ENCODE peak calls at places on chromosomes 13 and 19, in nine cellular contexts. L is lung, D is left ventricle myocardium inferior, J is cardiac muscle cell, G is heart left ventricle, I is body of pancreas, X is gastrocnemius medialis, Z is Caco-2, P is A549. V is an unnamed sample. For H3K4me1, the result is how much of the 10 kb centered on the place peaks cover.

GRCh38 chr19:43784251-43784980 is 3.6 kb upstream of the KCNN4 start:
- DNase-seq in L (no peak), D (no peak), J (no peak), G (peak), I (peak), X (no peak), Z (peak), P (peak), V (peak)

GRCh38 chr13:100520936-100521765 is 67.4 kb downstream of the GGACT start:
- DNase-seq in L (no peak), D (no peak), J (no peak), G (no peak), I (no peak), X (no peak), Z (no peak), P (no peak), V (no peak)

GRCh38 chr13:52738719-52739467 is 727 bp downstream of the CNMD start:
- DNase-seq in L (no peak), D (no peak), J (peak), G (no peak), I (peak), X (no peak), Z (no peak), P (no peak), V (no peak)

GRCh38 chr19:8363803-8364771 is at the start of gene ANGPTL4:
- DNase-seq in L (peak), D (peak), J (peak), G (peak), I (peak), X (peak), Z (peak), P (peak), V (peak)

GRCh38 chr13:44337581-44337980 is 36.0 kb upstream of the SERP2 start:
- DNase-seq in L (no peak), D (no peak), J (no peak), G (no peak), I (no peak), X (no peak), Z (no peak), P (no peak), V (no peak)

GRCh38 chr19:54415208-54415900 is at the start of gene TTYH1:
- DNase-seq in L (no peak), D (no peak), J (no peak), G (no peak), I (no peak), X (no peak), Z (no peak), P (no peak), V (no peak)

GRCh38 chr19:30105316-30105715 is 163.3 kb downstream of the URI1 start:
- DNase-seq in L (no peak), D (no peak), J (no peak), G (no peak), I (no peak), X (no peak), Z (no peak), P (no peak), V (no peak)

GRCh38 chr13:33483471-33483870 is 197.9 kb upstream of the STARD13 start:
- DNase-seq in L (no peak), D (no peak), J (no peak), G (no peak), I (no peak), X (no peak), Z (no peak), P (no peak), V (no peak)

GRCh38 chr19:16901491-16902175 is 12.8 kb downstream of the F2RL3 start:
- DNase-seq in L (no peak), D (no peak), J (no peak), G (no peak), I (no peak), X (no peak), Z (no peak), P (no peak), V (no peak)

GRCh38 chr13:20148501-20149183 is 12.2 kb downstream of the GJA3 start:
- DNase-seq in L (no peak), D (no peak), J (no peak), G (no peak), I (no peak), X (no peak), Z (no peak), P (no peak), V (no peak)

GRCh38 chr13:57784633-57785032 is 153.1 kb downstream of the PCDH17 start:
- DNase-seq in L (no peak), D (no peak), J (no peak), G (no peak), I (no peak), X (no peak), Z (no peak), P (no peak), V (no peak)

GRCh38 chr19:40803857-40804782 is 5.1 kb downstream of the EGLN2 start:
- DNase-seq in L (peak), D (peak), J (no peak), G (peak), I (peak), X (peak), Z (no peak), P (no peak), V (peak)

GRCh38 chr19:47275866-47276461 is 1.3 kb downstream of the INAFM1 start:
- DNase-seq in L (no peak), D (peak), J (no peak), G (peak), I (no peak), X (peak), Z (no peak), P (no peak), V (no peak)

GRCh38 chr19:1222394-1222793 is 15.4 kb downstream of the CBARP start:
- DNase-seq in L (no peak), D (no peak), J (no peak), G (no peak), I (no peak), X (no peak), Z (no peak), P (no peak), V (no peak)

GRCh38 chr19:6249296-6249695 is 30.5 kb downstream of the MLLT1 start:
- DNase-seq in L (no peak), D (no peak), J (no peak), G (no peak), I (no peak), X (no peak), Z (no peak), P (no peak), V (no peak)

GRCh38 chr13:58190578-58190977 is 559.0 kb downstream of the PCDH17 start:
- DNase-seq in L (no peak), D (no peak), J (peak), G (no peak), I (no peak), X (no peak), Z (no peak), P (no peak), V (no peak)

GRCh38 chr19:1134431-1134830 is 30.6 kb downstream of the GPX4 start:
- DNase-seq in L (no peak), D (no peak), J (no peak), G (no peak), I (no peak), X (no peak), Z (no peak), P (no peak), V (no peak)

GRCh38 chr19:5035105-5035761 is 66.3 kb downstream of the KDM4B start:
- DNase-seq in L (no peak), D (no peak), J (no peak), G (no peak), I (no peak), X (peak), Z (no peak), P (no peak), V (no peak)

GRCh38 chr13:28329395-28330158 is 165.4 kb downstream of the FLT1 start:
- DNase-seq in L (peak), D (no peak), J (no peak), G (peak), I (no peak), X (no peak), Z (no peak), P (no peak), V (no peak)

GRCh38 chr13:30355405-30355741 is 48.0 kb upstream of the KATNAL1 start:
- DNase-seq in L (no peak), D (no peak), J (peak), G (no peak), I (peak), X (no peak), Z (peak), P (no peak), V (no peak)

GRCh38 chr19:49786432-49786831 is 19.6 kb downstream of the AP2A1 start:
- DNase-seq in L (no peak), D (no peak), J (peak), G (no peak), I (no peak), X (no peak), Z (peak), P (peak), V (no peak)

GRCh38 chr19:49954933-49955332 is 6.0 kb downstream of the SIGLEC11 start:
- DNase-seq in L (no peak), D (no peak), J (no peak), G (no peak), I (peak), X (no peak), Z (no peak), P (no peak), V (no peak)

GRCh38 chr19:11261902-11262839 is at the start of gene DOCK6:
- DNase-seq in L (no peak), D (peak), J (peak), G (no peak), I (peak), X (no peak), Z (peak), P (no peak), V (no peak)

GRCh38 chr19:9986787-9987281 is 23.5 kb downstream of the COL5A3 start:
- DNase-seq in L (no peak), D (peak), J (no peak), G (peak), I (peak), X (peak), Z (no peak), P (no peak), V (no peak)

GRCh38 chr13:100269837-100270236 is 180.9 kb downstream of the PCCA start:
- DNase-seq in L (peak), D (peak), J (no peak), G (peak), I (peak), X (peak), Z (no peak), P (no peak), V (no peak)

GRCh38 chr19:29294343-29294811 is 81.4 kb upstream of the UQCRFS1 start:
- DNase-seq in L (no peak), D (no peak), J (no peak), G (no peak), I (no peak), X (no peak), Z (no peak), P (peak), V (no peak)

GRCh38 chr13:101523154-101523669 is 70.7 kb downstream of the ITGBL1 start:
- DNase-seq in L (no peak), D (no peak), J (no peak), G (no peak), I (no peak), X (peak), Z (no peak), P (no peak), V (no peak)

GRCh38 chr13:92196566-92197256 is 798.3 kb downstream of the GPC5 start:
- DNase-seq in L (no peak), D (no peak), J (no peak), G (no peak), I (no peak), X (no peak), Z (no peak), P (no peak), V (no peak)

GRCh38 chr19:43639507-43640423 is at the start of gene CADM4:
- DNase-seq in L (no peak), D (peak), J (peak), G (no peak), I (peak), X (no peak), Z (peak), P (no peak), V (peak)

GRCh38 chr13:68390987-68391386 is 1160.9 kb upstream of the PCDH9 start:
- DNase-seq in L (no peak), D (no peak), J (no peak), G (no peak), I (no peak), X (no peak), Z (no peak), P (no peak), V (no peak)

GRCh38 chr19:12987781-12988180 is 7.5 kb upstream of the NFIX start:
- DNase-seq in L (no peak), D (no peak), J (no peak), G (no peak), I (no peak), X (no peak), Z (no peak), P (no peak), V (no peak)

GRCh38 chr19:13262450-13262849 is 112.2 kb downstream of the IER2 start:
- DNase-seq in L (no peak), D (no peak), J (peak), G (no peak), I (no peak), X (no peak), Z (peak), P (peak), V (peak)

GRCh38 chr19:571127-571974 is 1.0 kb upstream of the BSG start:
- DNase-seq in L (peak), D (no peak), J (peak), G (no peak), I (peak), X (no peak), Z (peak), P (peak), V (no peak)

GRCh38 chr13:36725936-36726335 is 52.1 kb downstream of the SERTM1 start:
- DNase-seq in L (no peak), D (no peak), J (no peak), G (no peak), I (no peak), X (no peak), Z (no peak), P (no peak), V (no peak)

DNA sequence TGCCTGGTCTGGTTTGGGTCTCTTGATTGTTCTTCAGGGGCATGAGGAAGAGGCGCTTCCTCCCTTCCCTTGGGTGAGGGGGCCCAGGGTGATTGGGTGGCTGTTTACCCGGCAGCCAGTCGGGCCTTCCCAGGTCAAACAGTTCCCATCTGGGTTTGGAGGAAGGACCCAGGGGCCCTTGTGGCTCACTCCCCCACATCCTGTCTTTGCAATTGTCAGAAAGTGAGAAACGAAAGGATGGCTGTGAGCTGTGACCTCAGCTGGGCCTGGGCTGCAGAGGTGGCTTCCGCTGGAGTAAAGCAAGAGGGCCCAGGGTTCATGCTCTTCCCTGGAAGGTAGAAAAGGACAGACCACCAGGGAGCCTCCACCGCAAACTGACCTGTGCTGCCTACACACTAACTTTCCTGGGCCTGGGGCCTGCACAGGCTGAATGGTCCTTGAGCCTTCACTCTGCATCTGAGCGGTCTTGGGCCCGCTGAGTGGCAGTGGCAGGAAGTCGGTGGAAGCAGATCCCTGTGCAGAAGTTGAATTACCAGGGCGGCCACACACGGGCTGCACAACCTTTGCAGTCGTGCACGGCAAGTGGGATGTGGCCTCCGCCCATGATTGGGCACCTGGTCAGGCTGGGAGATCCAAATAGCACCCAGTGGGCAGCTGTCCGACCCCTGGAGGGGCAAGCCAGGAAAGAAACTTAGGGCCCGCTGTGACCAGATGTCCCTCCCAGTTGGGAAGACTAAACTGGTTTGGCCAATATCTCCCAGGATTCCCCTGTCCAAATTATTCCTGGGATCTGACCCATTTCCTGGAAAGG is 5.3 kb upstream of the CD79A start:
- DNase-seq in L (no peak), D (peak), J (no peak), G (no peak), I (no peak), X (no peak), Z (no peak), P (peak), V (peak)
- H3K4me1 ChIP-seq in L (under half), D (half or more), J (under half), G (under half), I (under half), X (under half), Z (under half), P (under half), V (half or more)

GRCh38 chr13:26220575-26220974 is 1.5 kb downstream of the RNF6 start:
- DNase-seq in L (no peak), D (no peak), J (no peak), G (no peak), I (no peak), X (peak), Z (no peak), P (no peak), V (no peak)
- H3K4me3 ChIP-seq in L (no peak), D (peak), J (peak), G (peak), I (no peak), X (peak), Z (peak), P (peak), V (peak)

GRCh38 chr13:98524793-98525192 is 52.1 kb downstream of the STK24 start:
- DNase-seq in L (no peak), D (no peak), J (no peak), G (no peak), I (no peak), X (no peak), Z (no peak), P (no peak), V (no peak)

GRCh38 chr13:98523455-98524102 is 53.3 kb downstream of the STK24 start:
- DNase-seq in L (no peak), D (no peak), J (no peak), G (no peak), I (no peak), X (no peak), Z (no peak), P (no peak), V (no peak)

GRCh38 chr13:98525852-98526512 is 50.9 kb downstream of the STK24 start:
- DNase-seq in L (no peak), D (no peak), J (no peak), G (no peak), I (no peak), X (no peak), Z (no peak), P (no peak), V (no peak)

GRCh38 chr13:98525452-98525851 is 51.5 kb downstream of the STK24 start:
- DNase-seq in L (no peak), D (no peak), J (no peak), G (no peak), I (no peak), X (no peak), Z (no peak), P (no peak), V (no peak)

GRCh38 chr13:98524391-98524790 is 52.5 kb downstream of the STK24 start:
- DNase-seq in L (no peak), D (no peak), J (no peak), G (no peak), I (no peak), X (no peak), Z (no peak), P (no peak), V (no peak)
- H3K4me1 ChIP-seq in L (under half), D (half or more), J (half or more), G (under half), I (half or more), X (half or more), Z (under half), P (under half), V (half or more)

GRCh38 chr19:56117889-56118288 is 3.2 kb downstream of the ZNF787 start:
- DNase-seq in L (no peak), D (no peak), J (no peak), G (no peak), I (no peak), X (no peak), Z (no peak), P (no peak), V (no peak)

GRCh38 chr19:56120002-56120370 is 1.1 kb downstream of the ZNF787 start:
- DNase-seq in L (no peak), D (no peak), J (no peak), G (no peak), I (no peak), X (no peak), Z (no peak), P (no peak), V (no peak)

GRCh38 chr19:56119585-56119978 is 1.5 kb downstream of the ZNF787 start:
- DNase-seq in L (no peak), D (no peak), J (no peak), G (no peak), I (no peak), X (peak), Z (no peak), P (peak), V (no peak)

GRCh38 chr19:56117376-56117884 is 3.7 kb downstream of the ZNF787 start:
- DNase-seq in L (no peak), D (no peak), J (no peak), G (no peak), I (peak), X (no peak), Z (no peak), P (no peak), V (no peak)

DNA sequence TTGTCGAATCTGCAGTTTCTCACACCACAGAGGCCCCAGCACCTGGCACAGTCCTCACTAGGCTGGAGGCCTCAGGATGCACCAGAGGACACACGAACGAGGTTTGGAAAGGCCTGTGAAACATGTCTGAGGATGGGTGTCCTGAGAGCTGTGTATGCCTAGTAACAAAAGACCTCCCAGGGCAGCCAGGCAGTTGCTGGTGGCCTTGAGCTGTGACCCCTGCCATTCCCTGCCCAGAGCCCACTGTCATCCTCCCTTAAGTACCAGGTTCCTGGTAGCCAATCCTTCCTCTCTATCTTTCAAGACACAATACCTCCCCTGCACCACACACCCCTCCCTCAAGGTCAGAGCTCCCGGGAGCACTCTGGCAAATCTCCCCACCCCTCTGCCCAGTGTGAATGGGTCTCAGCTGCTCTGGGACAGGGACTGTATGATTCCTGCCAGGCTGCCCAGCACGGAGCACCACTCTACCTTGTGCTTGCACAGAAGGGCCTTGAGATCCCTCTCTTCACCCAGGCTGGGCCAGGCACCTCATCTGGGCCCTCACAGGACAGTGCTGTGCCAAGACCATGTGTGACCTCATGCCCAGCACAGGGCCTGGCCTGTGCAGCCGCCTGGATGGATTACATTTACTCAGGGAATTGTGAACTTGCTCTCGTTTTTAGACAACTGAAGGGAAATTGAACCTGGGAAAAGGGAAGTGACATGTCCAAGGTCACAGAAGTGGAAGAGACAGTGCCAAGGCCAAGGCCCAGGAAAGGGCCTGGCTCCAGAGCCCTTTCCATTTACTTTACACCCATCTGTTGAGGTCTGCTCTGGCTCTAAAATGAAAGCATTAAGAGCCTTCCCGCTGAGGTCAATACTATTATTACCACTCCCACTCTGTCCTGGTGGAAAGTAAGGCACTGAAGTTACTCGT is 2.2 kb downstream of the ZNF787 start:
- DNase-seq in L (no peak), D (no peak), J (no peak), G (no peak), I (peak), X (no peak), Z (no peak), P (no peak), V (no peak)
- H3K4me3 ChIP-seq in L (no peak), D (peak), J (no peak), G (peak), I (no peak), X (peak), Z (peak), P (peak), V (no peak)

GRCh38 chr19:18438331-18439024 is 545 bp upstream of the ISYNA1 start:
- DNase-seq in L (no peak), D (peak), J (peak), G (peak), I (peak), X (no peak), Z (peak), P (no peak), V (no peak)

GRCh38 chr19:18435185-18435841 is 2.6 kb downstream of the ISYNA1 start:
- DNase-seq in L (no peak), D (no peak), J (no peak), G (no peak), I (no peak), X (no peak), Z (no peak), P (no peak), V (no peak)

GRCh38 chr19:18435848-18436631 is 1.9 kb downstream of the ISYNA1 start:
- DNase-seq in L (no peak), D (no peak), J (no peak), G (no peak), I (no peak), X (no peak), Z (no peak), P (no peak), V (no peak)

GRCh38 chr19:18437481-18438330 is at the start of gene ISYNA1:
- DNase-seq in L (no peak), D (peak), J (peak), G (peak), I (peak), X (no peak), Z (peak), P (peak), V (no peak)

GRCh38 chr19:18436651-18437478 is 1.1 kb downstream of the ISYNA1 start:
- DNase-seq in L (no peak), D (peak), J (peak), G (peak), I (peak), X (peak), Z (peak), P (peak), V (peak)
- H3K4me1 ChIP-seq in L (under half), D (half or more), J (under half), G (under half), I (half or more), X (under half), Z (under half), P (under half), V (under half)

GRCh38 chr19:52535831-52536800 is 8.6 kb downstream of the ZNF808 start:
- DNase-seq in L (peak), D (peak), J (peak), G (peak), I (peak), X (peak), Z (no peak), P (no peak), V (peak)
- H3K4me3 ChIP-seq in L (peak), D (peak), J (peak), G (peak), I (no peak), X (peak), Z (no peak), P (no peak), V (peak)